ENCODE peak calls at places on chromosomes 2 and 18, in nine cellular contexts. One of them, this sample, is unnamed.

GRCh38 chr18:49563130-49563540 is 1.3 kb downstream of the LIPG start:
- DNase-seq in HCT116: peak
- DNase-seq in lower lobe of right lung: no peak
- DNase-seq in neural crest cell: no peak
- DNase-seq in Calu3: no peak
- DNase-seq in ascending aorta: no peak
- DNase-seq in OCI-LY7: no peak
- DNase-seq in psoas muscle: no peak
- DNase-seq in uterus: no peak
- DNase-seq in this sample: no peak

GRCh38 chr18:13416208-13416607 is 197.6 kb downstream of the LDLRAD4 start:
- DNase-seq in HCT116: no peak
- DNase-seq in lower lobe of right lung: no peak
- DNase-seq in neural crest cell: no peak
- DNase-seq in Calu3: no peak
- DNase-seq in ascending aorta: peak
- DNase-seq in OCI-LY7: no peak
- DNase-seq in psoas muscle: no peak
- DNase-seq in uterus: no peak
- DNase-seq in this sample: no peak

GRCh38 chr2:99806758-99807157 is 316.9 kb upstream of the REV1 start:
- DNase-seq in HCT116: no peak
- DNase-seq in lower lobe of right lung: no peak
- DNase-seq in neural crest cell: no peak
- DNase-seq in Calu3: peak
- DNase-seq in ascending aorta: no peak
- DNase-seq in OCI-LY7: no peak
- DNase-seq in psoas muscle: no peak
- DNase-seq in uterus: no peak
- DNase-seq in this sample: no peak

GRCh38 chr2:226932443-226932842 is 96.6 kb downstream of the RHBDD1 start:
- DNase-seq in HCT116: no peak
- DNase-seq in lower lobe of right lung: no peak
- DNase-seq in neural crest cell: no peak
- DNase-seq in Calu3: no peak
- DNase-seq in ascending aorta: no peak
- DNase-seq in OCI-LY7: peak
- DNase-seq in psoas muscle: no peak
- DNase-seq in uterus: no peak
- DNase-seq in this sample: no peak

GRCh38 chr2:3633982-3634630 is 23.9 kb upstream of the ALLC start:
- DNase-seq in HCT116: no peak
- DNase-seq in lower lobe of right lung: no peak
- DNase-seq in neural crest cell: no peak
- DNase-seq in Calu3: no peak
- DNase-seq in ascending aorta: peak
- DNase-seq in OCI-LY7: no peak
- DNase-seq in psoas muscle: no peak
- DNase-seq in uterus: peak
- DNase-seq in this sample: no peak

GRCh38 chr2:71943238-71944182 is 204.2 kb downstream of the CYP26B1 start:
- DNase-seq in HCT116: no peak
- DNase-seq in lower lobe of right lung: no peak
- DNase-seq in neural crest cell: no peak
- DNase-seq in Calu3: no peak
- DNase-seq in ascending aorta: peak
- DNase-seq in OCI-LY7: no peak
- DNase-seq in psoas muscle: peak
- DNase-seq in uterus: peak
- DNase-seq in this sample: no peak

GRCh38 chr2:237243487-237243886 is 157.8 kb downstream of the COPS8 start:
- DNase-seq in HCT116: no peak
- DNase-seq in lower lobe of right lung: no peak
- DNase-seq in neural crest cell: no peak
- DNase-seq in Calu3: no peak
- DNase-seq in ascending aorta: no peak
- DNase-seq in OCI-LY7: no peak
- DNase-seq in psoas muscle: no peak
- DNase-seq in uterus: no peak
- DNase-seq in this sample: no peak

GRCh38 chr2:149645391-149645790 is 57.8 kb upstream of the MMADHC start:
- DNase-seq in HCT116: no peak
- DNase-seq in lower lobe of right lung: no peak
- DNase-seq in neural crest cell: no peak
- DNase-seq in Calu3: no peak
- DNase-seq in ascending aorta: no peak
- DNase-seq in OCI-LY7: no peak
- DNase-seq in psoas muscle: no peak
- DNase-seq in uterus: no peak
- DNase-seq in this sample: no peak

GRCh38 chr18:76553715-76554603 is 58.9 kb upstream of the ZNF516 start:
- DNase-seq in HCT116: no peak
- DNase-seq in lower lobe of right lung: no peak
- DNase-seq in neural crest cell: no peak
- DNase-seq in Calu3: no peak
- DNase-seq in ascending aorta: no peak
- DNase-seq in OCI-LY7: no peak
- DNase-seq in psoas muscle: no peak
- DNase-seq in uterus: no peak
- DNase-seq in this sample: no peak

GRCh38 chr2:150339282-150339681 is 148.2 kb downstream of the RND3 start:
- DNase-seq in HCT116: no peak
- DNase-seq in lower lobe of right lung: no peak
- DNase-seq in neural crest cell: no peak
- DNase-seq in Calu3: no peak
- DNase-seq in ascending aorta: no peak
- DNase-seq in OCI-LY7: no peak
- DNase-seq in psoas muscle: no peak
- DNase-seq in uterus: no peak
- DNase-seq in this sample: no peak

GRCh38 chr2:132439703-132440398 is 23.2 kb downstream of the GPR39 start:
- DNase-seq in HCT116: no peak
- DNase-seq in lower lobe of right lung: no peak
- DNase-seq in neural crest cell: no peak
- DNase-seq in Calu3: peak
- DNase-seq in ascending aorta: no peak
- DNase-seq in OCI-LY7: no peak
- DNase-seq in psoas muscle: no peak
- DNase-seq in uterus: no peak
- DNase-seq in this sample: no peak

GRCh38 chr2:22626621-22627020 is 758.4 kb upstream of the KLHL29 start:
- DNase-seq in HCT116: no peak
- DNase-seq in lower lobe of right lung: no peak
- DNase-seq in neural crest cell: no peak
- DNase-seq in Calu3: peak
- DNase-seq in ascending aorta: no peak
- DNase-seq in OCI-LY7: peak
- DNase-seq in psoas muscle: no peak
- DNase-seq in uterus: no peak
- DNase-seq in this sample: no peak

GRCh38 chr2:65604246-65604645 is 171.8 kb upstream of the SPRED2 start:
- DNase-seq in HCT116: no peak
- DNase-seq in lower lobe of right lung: no peak
- DNase-seq in neural crest cell: no peak
- DNase-seq in Calu3: peak
- DNase-seq in ascending aorta: no peak
- DNase-seq in OCI-LY7: no peak
- DNase-seq in psoas muscle: no peak
- DNase-seq in uterus: no peak
- DNase-seq in this sample: no peak

GRCh38 chr2:190185380-190185779 is 122.9 kb upstream of the MSTN start:
- DNase-seq in HCT116: no peak
- DNase-seq in lower lobe of right lung: no peak
- DNase-seq in neural crest cell: no peak
- DNase-seq in Calu3: no peak
- DNase-seq in ascending aorta: no peak
- DNase-seq in OCI-LY7: no peak
- DNase-seq in psoas muscle: no peak
- DNase-seq in uterus: no peak
- DNase-seq in this sample: no peak

GRCh38 chr2:46850742-46851141 is 64.9 kb downstream of the MCFD2 start:
- DNase-seq in HCT116: no peak
- DNase-seq in lower lobe of right lung: no peak
- DNase-seq in neural crest cell: no peak
- DNase-seq in Calu3: peak
- DNase-seq in ascending aorta: peak
- DNase-seq in OCI-LY7: no peak
- DNase-seq in psoas muscle: peak
- DNase-seq in uterus: peak
- DNase-seq in this sample: no peak

GRCh38 chr2:79855264-79856006 is 342.6 kb downstream of the CTNNA2 start:
- DNase-seq in HCT116: no peak
- DNase-seq in lower lobe of right lung: no peak
- DNase-seq in neural crest cell: no peak
- DNase-seq in Calu3: no peak
- DNase-seq in ascending aorta: no peak
- DNase-seq in OCI-LY7: no peak
- DNase-seq in psoas muscle: no peak
- DNase-seq in uterus: no peak
- DNase-seq in this sample: no peak
- TF ChIP-seq CTCF in HCT116: no peak
- TF ChIP-seq CTCF in lower lobe of right lung: no peak
- TF ChIP-seq CTCF in neural crest cell: peak
- TF ChIP-seq CTCF in Calu3: no peak
- TF ChIP-seq CTCF in ascending aorta: no peak
- TF ChIP-seq CTCF in OCI-LY7: no peak
- TF ChIP-seq CTCF in psoas muscle: no peak
- TF ChIP-seq CTCF in uterus: no peak
- TF ChIP-seq CTCF in this sample: peak

GRCh38 chr2:75460630-75461029 is 100.1 kb downstream of the EVA1A start:
- DNase-seq in HCT116: no peak
- DNase-seq in lower lobe of right lung: no peak
- DNase-seq in neural crest cell: no peak
- DNase-seq in Calu3: no peak
- DNase-seq in ascending aorta: no peak
- DNase-seq in OCI-LY7: no peak
- DNase-seq in psoas muscle: no peak
- DNase-seq in uterus: no peak
- DNase-seq in this sample: no peak

GRCh38 chr2:75466708-75467311 is 93.9 kb downstream of the EVA1A start:
- DNase-seq in HCT116: peak
- DNase-seq in lower lobe of right lung: peak
- DNase-seq in neural crest cell: peak
- DNase-seq in Calu3: peak
- DNase-seq in ascending aorta: no peak
- DNase-seq in OCI-LY7: peak
- DNase-seq in psoas muscle: no peak
- DNase-seq in uterus: no peak
- DNase-seq in this sample: no peak

GRCh38 chr2:75465317-75465998 is 95.3 kb downstream of the EVA1A start:
- DNase-seq in HCT116: no peak
- DNase-seq in lower lobe of right lung: no peak
- DNase-seq in neural crest cell: no peak
- DNase-seq in Calu3: no peak
- DNase-seq in ascending aorta: no peak
- DNase-seq in OCI-LY7: no peak
- DNase-seq in psoas muscle: no peak
- DNase-seq in uterus: no peak
- DNase-seq in this sample: no peak

GRCh38 chr2:75462714-75463113 is 98.0 kb downstream of the EVA1A start:
- DNase-seq in HCT116: no peak
- DNase-seq in lower lobe of right lung: no peak
- DNase-seq in neural crest cell: no peak
- DNase-seq in Calu3: no peak
- DNase-seq in ascending aorta: no peak
- DNase-seq in OCI-LY7: no peak
- DNase-seq in psoas muscle: no peak
- DNase-seq in uterus: no peak
- DNase-seq in this sample: no peak

GRCh38 chr2:75464348-75464946 is 96.3 kb downstream of the EVA1A start:
- DNase-seq in HCT116: peak
- DNase-seq in lower lobe of right lung: no peak
- DNase-seq in neural crest cell: no peak
- DNase-seq in Calu3: no peak
- DNase-seq in ascending aorta: no peak
- DNase-seq in OCI-LY7: peak
- DNase-seq in psoas muscle: no peak
- DNase-seq in uterus: no peak
- DNase-seq in this sample: no peak
- TF ChIP-seq CTCF in HCT116: peak
- TF ChIP-seq CTCF in lower lobe of right lung: peak
- TF ChIP-seq CTCF in neural crest cell: peak
- TF ChIP-seq CTCF in Calu3: no peak
- TF ChIP-seq CTCF in ascending aorta: no peak
- TF ChIP-seq CTCF in OCI-LY7: peak
- TF ChIP-seq CTCF in psoas muscle: peak
- TF ChIP-seq CTCF in uterus: peak
- TF ChIP-seq CTCF in this sample: peak

GRCh38 chr2:109662889-109663288 is 48.7 kb downstream of the SOWAHC start:
- DNase-seq in HCT116: peak
- DNase-seq in lower lobe of right lung: no peak
- DNase-seq in neural crest cell: no peak
- DNase-seq in Calu3: no peak
- DNase-seq in ascending aorta: no peak
- DNase-seq in OCI-LY7: no peak
- DNase-seq in psoas muscle: no peak
- DNase-seq in uterus: no peak
- DNase-seq in this sample: no peak
- TF ChIP-seq CTCF in HCT116: peak
- TF ChIP-seq CTCF in lower lobe of right lung: peak
- TF ChIP-seq CTCF in neural crest cell: no peak
- TF ChIP-seq CTCF in Calu3: no peak
- TF ChIP-seq CTCF in ascending aorta: no peak
- TF ChIP-seq CTCF in OCI-LY7: no peak
- TF ChIP-seq CTCF in psoas muscle: no peak
- TF ChIP-seq CTCF in uterus: no peak
- TF ChIP-seq CTCF in this sample: no peak

GRCh38 chr18:75289762-75290161 is 79.2 kb downstream of the TSHZ1 start:
- DNase-seq in HCT116: no peak
- DNase-seq in lower lobe of right lung: no peak
- DNase-seq in neural crest cell: no peak
- DNase-seq in Calu3: no peak
- DNase-seq in ascending aorta: no peak
- DNase-seq in OCI-LY7: no peak
- DNase-seq in psoas muscle: no peak
- DNase-seq in uterus: no peak
- DNase-seq in this sample: no peak

GRCh38 chr18:75287700-75288099 is 77.1 kb downstream of the TSHZ1 start:
- DNase-seq in HCT116: no peak
- DNase-seq in lower lobe of right lung: no peak
- DNase-seq in neural crest cell: no peak
- DNase-seq in Calu3: no peak
- DNase-seq in ascending aorta: no peak
- DNase-seq in OCI-LY7: no peak
- DNase-seq in psoas muscle: no peak
- DNase-seq in uterus: no peak
- DNase-seq in this sample: no peak

GRCh38 chr18:75290737-75291358 is 80.3 kb downstream of the TSHZ1 start:
- DNase-seq in HCT116: no peak
- DNase-seq in lower lobe of right lung: no peak
- DNase-seq in neural crest cell: no peak
- DNase-seq in Calu3: no peak
- DNase-seq in ascending aorta: peak
- DNase-seq in OCI-LY7: no peak
- DNase-seq in psoas muscle: no peak
- DNase-seq in uterus: no peak
- DNase-seq in this sample: no peak

GRCh38 chr18:75293591-75293990 is 83.0 kb downstream of the TSHZ1 start:
- DNase-seq in HCT116: no peak
- DNase-seq in lower lobe of right lung: no peak
- DNase-seq in neural crest cell: no peak
- DNase-seq in Calu3: no peak
- DNase-seq in ascending aorta: peak
- DNase-seq in OCI-LY7: no peak
- DNase-seq in psoas muscle: no peak
- DNase-seq in uterus: no peak
- DNase-seq in this sample: no peak

GRCh38 chr18:75291460-75291859 is 80.9 kb downstream of the TSHZ1 start:
- DNase-seq in HCT116: no peak
- DNase-seq in lower lobe of right lung: no peak
- DNase-seq in neural crest cell: no peak
- DNase-seq in Calu3: no peak
- DNase-seq in ascending aorta: peak
- DNase-seq in OCI-LY7: no peak
- DNase-seq in psoas muscle: no peak
- DNase-seq in uterus: no peak
- DNase-seq in this sample: no peak
- TF ChIP-seq CTCF in HCT116: no peak
- TF ChIP-seq CTCF in lower lobe of right lung: no peak
- TF ChIP-seq CTCF in neural crest cell: no peak
- TF ChIP-seq CTCF in Calu3: no peak
- TF ChIP-seq CTCF in ascending aorta: no peak
- TF ChIP-seq CTCF in OCI-LY7: no peak
- TF ChIP-seq CTCF in psoas muscle: no peak
- TF ChIP-seq CTCF in uterus: no peak
- TF ChIP-seq CTCF in this sample: no peak

This sample was measured in progenitor cell of endocrine pancreas.